ENCODE peak calls at places on chromosome 14, in four cellular contexts. One of them, this sample, is unnamed.

GRCh38 chr14:20624495-20625070 is 16.9 kb downstream of the OR6S1 start:
- DNase-seq in cardiac muscle cell: peak; percentile 82
- DNase-seq in endothelial cell of umbilical vein: no peak
- DNase-seq in A549: peak; percentile 75
- DNase-seq in this sample: peak; percentile 70

GRCh38 chr14:95497561-95498011 is 18.9 kb downstream of the SYNE3 start:
- DNase-seq in cardiac muscle cell: no peak
- DNase-seq in endothelial cell of umbilical vein: no peak
- DNase-seq in A549: no peak
- DNase-seq in this sample: no peak

GRCh38 chr14:90534091-90534837 is 137.4 kb downstream of the CALM1 start:
- DNase-seq in endothelial cell of umbilical vein: no peak
- DNase-seq in cardiac muscle cell: peak; percentile 78
- DNase-seq in A549: no peak
- DNase-seq in this sample: no peak

GRCh38 chr14:70343141-70343540 is 16.3 kb downstream of the COX16 start:
- DNase-seq in endothelial cell of umbilical vein: no peak
- DNase-seq in cardiac muscle cell: no peak
- DNase-seq in A549: no peak
- DNase-seq in this sample: no peak

GRCh38 chr14:86057018-86057667 is 527.2 kb downstream of the FLRT2 start:
- DNase-seq in cardiac muscle cell: peak; percentile 52
- DNase-seq in A549: no peak
- DNase-seq in endothelial cell of umbilical vein: peak; percentile 36
- DNase-seq in this sample: peak; percentile 26

GRCh38 chr14:104875412-104875751 is 10.3 kb downstream of the CEP170B start:
- DNase-seq in A549: no peak
- DNase-seq in cardiac muscle cell: no peak
- DNase-seq in endothelial cell of umbilical vein: no peak
- DNase-seq in this sample: no peak

GRCh38 chr14:105484069-105484996 is 2.4 kb upstream of the CRIP1 start:
- DNase-seq in cardiac muscle cell: peak; percentile 19
- DNase-seq in A549: no peak
- DNase-seq in endothelial cell of umbilical vein: peak; percentile 28
- DNase-seq in this sample: no peak

GRCh38 chr14:94578712-94579111 is 2.5 kb upstream of the SERPINA5 start:
- DNase-seq in cardiac muscle cell: no peak
- DNase-seq in endothelial cell of umbilical vein: no peak
- DNase-seq in A549: no peak
- DNase-seq in this sample: no peak

GRCh38 chr14:49598182-49598478 is 610 bp upstream of the LRR1 start:
- DNase-seq in A549: peak; percentile 23
- DNase-seq in cardiac muscle cell: no peak
- DNase-seq in endothelial cell of umbilical vein: no peak
- DNase-seq in this sample: no peak

GRCh38 chr14:51448831-51449665 is 202.7 kb upstream of the FRMD6 start:
- DNase-seq in A549: no peak
- DNase-seq in endothelial cell of umbilical vein: peak; percentile 66
- DNase-seq in cardiac muscle cell: peak; percentile 82
- DNase-seq in this sample: no peak

GRCh38 chr14:99721792-99722516 is 37.9 kb downstream of the CYP46A1 start:
- DNase-seq in cardiac muscle cell: no peak
- DNase-seq in A549: no peak
- DNase-seq in endothelial cell of umbilical vein: no peak
- DNase-seq in this sample: no peak

GRCh38 chr14:76250345-76250744 is 98.6 kb downstream of the GPATCH2L start:
- DNase-seq in cardiac muscle cell: no peak
- DNase-seq in endothelial cell of umbilical vein: no peak
- DNase-seq in A549: no peak
- DNase-seq in this sample: no peak

GRCh38 chr14:99682809-99683618 is 1.1 kb upstream of the CYP46A1 start:
- DNase-seq in cardiac muscle cell: peak; percentile 75
- DNase-seq in A549: peak; percentile 89
- DNase-seq in endothelial cell of umbilical vein: peak; percentile 60
- DNase-seq in this sample: peak; percentile 65

GRCh38 chr14:38243696-38244250 is 12.1 kb downstream of the CLEC14A start:
- DNase-seq in A549: no peak
- DNase-seq in cardiac muscle cell: no peak
- DNase-seq in endothelial cell of umbilical vein: peak; percentile 24
- DNase-seq in this sample: no peak

GRCh38 chr14:53621433-53621832 is 335.2 kb downstream of the BMP4 start:
- DNase-seq in A549: no peak
- DNase-seq in cardiac muscle cell: no peak
- DNase-seq in endothelial cell of umbilical vein: no peak
- DNase-seq in this sample: no peak

GRCh38 chr14:54322668-54323380 is 74.0 kb upstream of the CDKN3 start:
- DNase-seq in A549: no peak
- DNase-seq in endothelial cell of umbilical vein: no peak
- DNase-seq in cardiac muscle cell: no peak
- DNase-seq in this sample: no peak

GRCh38 chr14:80587096-80587724 is 354.3 kb downstream of the CEP128 start:
- DNase-seq in cardiac muscle cell: peak; percentile 71
- DNase-seq in A549: no peak
- DNase-seq in endothelial cell of umbilical vein: peak; percentile 48
- DNase-seq in this sample: peak; percentile 43

GRCh38 chr14:34742509-34743115 is 28.2 kb upstream of the CFL2 start:
- DNase-seq in cardiac muscle cell: no peak
- DNase-seq in A549: no peak
- DNase-seq in endothelial cell of umbilical vein: no peak
- DNase-seq in this sample: no peak

GRCh38 chr14:88321692-88322504 is 1.2 kb downstream of the KCNK10 start:
- DNase-seq in endothelial cell of umbilical vein: no peak
- DNase-seq in A549: no peak
- DNase-seq in cardiac muscle cell: no peak
- DNase-seq in this sample: no peak